ENCODE peak calls at places on chromosomes 12 and 14, in five cellular contexts. One of them, this sample, is unnamed. For H3K4me1, the result is how much of the 10 kb centered on the place peaks cover.

GRCh38 chr12:30754383-30754749 is 385 bp downstream of the CAPRIN2 start:
- DNase-seq in colonic mucosa: no peak
- DNase-seq in pancreas: no peak
- DNase-seq in SK-N-SH: no peak
- DNase-seq in upper lobe of right lung: no peak
- DNase-seq in this sample: no peak

GRCh38 chr14:53412819-53413664 is 259.9 kb upstream of the DDHD1 start:
- DNase-seq in colonic mucosa: no peak
- DNase-seq in pancreas: no peak
- DNase-seq in SK-N-SH: peak
- DNase-seq in upper lobe of right lung: no peak
- DNase-seq in this sample: no peak

GRCh38 chr14:72305555-72305954 is 373.3 kb downstream of the RGS6 start:
- DNase-seq in colonic mucosa: no peak
- DNase-seq in pancreas: no peak
- DNase-seq in SK-N-SH: no peak
- DNase-seq in upper lobe of right lung: no peak
- DNase-seq in this sample: no peak

GRCh38 chr14:101839236-101839635 is 77.7 kb downstream of the PPP2R5C start:
- DNase-seq in colonic mucosa: no peak
- DNase-seq in pancreas: no peak
- DNase-seq in SK-N-SH: no peak
- DNase-seq in upper lobe of right lung: no peak
- DNase-seq in this sample: no peak

GRCh38 chr14:65502676-65503124 is 90.2 kb downstream of the FUT8 start:
- DNase-seq in colonic mucosa: no peak
- DNase-seq in pancreas: no peak
- DNase-seq in SK-N-SH: no peak
- DNase-seq in upper lobe of right lung: no peak
- DNase-seq in this sample: no peak

GRCh38 chr14:65035049-65035448 is 48.4 kb downstream of the FNTB start:
- DNase-seq in colonic mucosa: no peak
- DNase-seq in pancreas: no peak
- DNase-seq in SK-N-SH: peak
- DNase-seq in upper lobe of right lung: peak
- DNase-seq in this sample: no peak

GRCh38 chr12:95721320-95721719 is 69.2 kb downstream of the NTN4 start:
- DNase-seq in colonic mucosa: no peak
- DNase-seq in pancreas: no peak
- DNase-seq in SK-N-SH: no peak
- DNase-seq in upper lobe of right lung: no peak
- DNase-seq in this sample: no peak

GRCh38 chr14:38199768-38200167 is 7.9 kb upstream of the SSTR1 start:
- DNase-seq in colonic mucosa: no peak
- DNase-seq in pancreas: no peak
- DNase-seq in SK-N-SH: no peak
- DNase-seq in upper lobe of right lung: no peak
- DNase-seq in this sample: peak

GRCh38 chr14:58662028-58662427 is 24.3 kb downstream of the DACT1 start:
- DNase-seq in colonic mucosa: no peak
- DNase-seq in pancreas: no peak
- DNase-seq in SK-N-SH: no peak
- DNase-seq in upper lobe of right lung: no peak
- DNase-seq in this sample: no peak

GRCh38 chr12:53053223-53054111 is 3.6 kb downstream of the TNS2 start:
- DNase-seq in colonic mucosa: peak
- DNase-seq in pancreas: peak
- DNase-seq in SK-N-SH: no peak
- DNase-seq in upper lobe of right lung: peak
- DNase-seq in this sample: peak

GRCh38 chr12:66779466-66779865 is 100.6 kb upstream of the GRIP1 start:
- DNase-seq in colonic mucosa: no peak
- DNase-seq in pancreas: no peak
- DNase-seq in SK-N-SH: no peak
- DNase-seq in upper lobe of right lung: no peak
- DNase-seq in this sample: no peak

GRCh38 chr12:65122661-65123060 is 1.6 kb upstream of the WIF1 start:
- DNase-seq in colonic mucosa: no peak
- DNase-seq in pancreas: no peak
- DNase-seq in SK-N-SH: no peak
- DNase-seq in upper lobe of right lung: no peak
- DNase-seq in this sample: peak

GRCh38 chr12:52691076-52691764 is 11.0 kb upstream of the KRT1 start:
- DNase-seq in colonic mucosa: no peak
- DNase-seq in pancreas: no peak
- DNase-seq in SK-N-SH: peak
- DNase-seq in upper lobe of right lung: no peak
- DNase-seq in this sample: no peak

GRCh38 chr12:18998343-18999270 is 130.9 kb upstream of the PLEKHA5 start:
- DNase-seq in colonic mucosa: no peak
- DNase-seq in pancreas: no peak
- DNase-seq in SK-N-SH: peak
- DNase-seq in upper lobe of right lung: no peak
- DNase-seq in this sample: no peak

GRCh38 chr14:36451346-36452065 is 68.5 kb downstream of the NKX2-1 start:
- DNase-seq in colonic mucosa: no peak
- DNase-seq in pancreas: no peak
- DNase-seq in SK-N-SH: no peak
- DNase-seq in upper lobe of right lung: peak
- DNase-seq in this sample: no peak

GRCh38 chr14:76958020-76958965 is 70.2 kb downstream of the IRF2BPL start:
- DNase-seq in colonic mucosa: no peak
- DNase-seq in pancreas: no peak
- DNase-seq in SK-N-SH: no peak
- DNase-seq in upper lobe of right lung: no peak
- DNase-seq in this sample: no peak

GRCh38 chr14:91985008-91985407 is 37.5 kb upstream of the FBLN5 start:
- DNase-seq in colonic mucosa: no peak
- DNase-seq in pancreas: no peak
- DNase-seq in SK-N-SH: no peak
- DNase-seq in upper lobe of right lung: no peak
- DNase-seq in this sample: no peak

GRCh38 chr14:67387195-67387594 is 24.8 kb downstream of the PLEK2 start:
- DNase-seq in colonic mucosa: no peak
- DNase-seq in pancreas: no peak
- DNase-seq in SK-N-SH: no peak
- DNase-seq in upper lobe of right lung: no peak
- DNase-seq in this sample: no peak

GRCh38 chr12:14982986-14983385 is 10.1 kb downstream of the PDE6H start:
- DNase-seq in colonic mucosa: no peak
- DNase-seq in pancreas: no peak
- DNase-seq in SK-N-SH: no peak
- DNase-seq in upper lobe of right lung: no peak
- DNase-seq in this sample: no peak

GRCh38 chr14:69711065-69711464 is 55.9 kb upstream of the SRSF5 start:
- DNase-seq in colonic mucosa: peak
- DNase-seq in pancreas: peak
- DNase-seq in SK-N-SH: no peak
- DNase-seq in upper lobe of right lung: peak
- DNase-seq in this sample: peak

GRCh38 chr14:100103261-100104005 is 38.2 kb downstream of the EVL start:
- DNase-seq in colonic mucosa: no peak
- DNase-seq in pancreas: no peak
- DNase-seq in SK-N-SH: no peak
- DNase-seq in upper lobe of right lung: peak
- DNase-seq in this sample: no peak

GRCh38 chr14:105165134-105165704 is 3.4 kb downstream of the JAG2 start:
- DNase-seq in colonic mucosa: peak
- DNase-seq in pancreas: no peak
- DNase-seq in SK-N-SH: no peak
- DNase-seq in upper lobe of right lung: no peak
- DNase-seq in this sample: peak

GRCh38 chr12:114671664-114672476 is 12.1 kb downstream of the TBX3 start:
- DNase-seq in colonic mucosa: no peak
- DNase-seq in pancreas: no peak
- DNase-seq in SK-N-SH: peak
- DNase-seq in upper lobe of right lung: no peak
- DNase-seq in this sample: no peak

GRCh38 chr14:24818054-24818822 is 184.2 kb upstream of the GZMB start:
- DNase-seq in colonic mucosa: peak
- DNase-seq in pancreas: peak
- DNase-seq in SK-N-SH: no peak
- DNase-seq in upper lobe of right lung: no peak
- DNase-seq in this sample: peak

GRCh38 chr14:89011727-89012271 is 187.3 kb downstream of the TTC8 start:
- DNase-seq in colonic mucosa: peak
- DNase-seq in pancreas: no peak
- DNase-seq in SK-N-SH: no peak
- DNase-seq in upper lobe of right lung: no peak
- DNase-seq in this sample: peak

GRCh38 chr12:88063375-88063774 is 34.2 kb upstream of the C12orf50 start:
- DNase-seq in colonic mucosa: no peak
- DNase-seq in pancreas: no peak
- DNase-seq in SK-N-SH: no peak
- DNase-seq in upper lobe of right lung: no peak
- DNase-seq in this sample: no peak

GRCh38 chr12:127306604-127307215 is 960.3 kb upstream of the TMEM132C start:
- DNase-seq in colonic mucosa: no peak
- DNase-seq in pancreas: no peak
- DNase-seq in SK-N-SH: no peak
- DNase-seq in upper lobe of right lung: no peak
- DNase-seq in this sample: no peak

GRCh38 chr14:106268013-106268727 is 741.8 kb downstream of the TMEM121 start:
- DNase-seq in colonic mucosa: peak
- DNase-seq in pancreas: no peak
- DNase-seq in SK-N-SH: peak
- DNase-seq in upper lobe of right lung: no peak
- DNase-seq in this sample: peak

GRCh38 chr14:91829511-91829910 is 37.8 kb downstream of the TC2N start:
- DNase-seq in colonic mucosa: no peak
- DNase-seq in pancreas: no peak
- DNase-seq in SK-N-SH: no peak
- DNase-seq in upper lobe of right lung: no peak
- DNase-seq in this sample: no peak

GRCh38 chr12:104294845-104295674 is 8.5 kb upstream of the EID3 start:
- DNase-seq in colonic mucosa: no peak
- DNase-seq in pancreas: no peak
- DNase-seq in SK-N-SH: no peak
- DNase-seq in upper lobe of right lung: no peak
- DNase-seq in this sample: no peak
- H3K4me1 ChIP-seq in colonic mucosa: under half
- H3K4me1 ChIP-seq in pancreas: under half
- H3K4me1 ChIP-seq in SK-N-SH: under half
- H3K4me1 ChIP-seq in upper lobe of right lung: half or more
- H3K4me1 ChIP-seq in this sample: under half

GRCh38 chr12:124386059-124386458 is 91.2 kb downstream of the RFLNA start:
- DNase-seq in colonic mucosa: no peak
- DNase-seq in pancreas: no peak
- DNase-seq in SK-N-SH: no peak
- DNase-seq in upper lobe of right lung: no peak
- DNase-seq in this sample: no peak
- H3K4me1 ChIP-seq in colonic mucosa: under half
- H3K4me1 ChIP-seq in pancreas: under half
- H3K4me1 ChIP-seq in SK-N-SH: half or more
- H3K4me1 ChIP-seq in upper lobe of right lung: half or more
- H3K4me1 ChIP-seq in this sample: under half

DNA sequence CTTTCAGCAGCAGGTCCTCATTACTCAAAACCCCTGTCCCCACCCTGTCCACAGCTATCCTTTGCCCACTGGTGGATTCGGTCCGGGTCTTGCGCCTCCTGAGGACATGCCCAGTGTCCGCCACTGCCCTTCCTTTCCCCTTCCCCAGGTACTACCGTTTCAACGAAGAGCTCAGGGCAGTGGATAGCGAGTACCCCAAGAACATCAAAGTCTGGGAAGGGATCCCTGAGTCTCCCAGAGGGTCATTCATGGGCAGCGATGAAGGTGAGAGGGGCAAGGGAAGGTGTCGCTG is 8.7 kb downstream of the MMP14 start:
- DNase-seq in colonic mucosa: no peak
- DNase-seq in pancreas: no peak
- DNase-seq in SK-N-SH: no peak
- DNase-seq in upper lobe of right lung: no peak
- DNase-seq in this sample: no peak
- H3K4me1 ChIP-seq in colonic mucosa: under half
- H3K4me1 ChIP-seq in pancreas: under half
- H3K4me1 ChIP-seq in SK-N-SH: under half
- H3K4me1 ChIP-seq in upper lobe of right lung: under half
- H3K4me1 ChIP-seq in this sample: under half

DNA sequence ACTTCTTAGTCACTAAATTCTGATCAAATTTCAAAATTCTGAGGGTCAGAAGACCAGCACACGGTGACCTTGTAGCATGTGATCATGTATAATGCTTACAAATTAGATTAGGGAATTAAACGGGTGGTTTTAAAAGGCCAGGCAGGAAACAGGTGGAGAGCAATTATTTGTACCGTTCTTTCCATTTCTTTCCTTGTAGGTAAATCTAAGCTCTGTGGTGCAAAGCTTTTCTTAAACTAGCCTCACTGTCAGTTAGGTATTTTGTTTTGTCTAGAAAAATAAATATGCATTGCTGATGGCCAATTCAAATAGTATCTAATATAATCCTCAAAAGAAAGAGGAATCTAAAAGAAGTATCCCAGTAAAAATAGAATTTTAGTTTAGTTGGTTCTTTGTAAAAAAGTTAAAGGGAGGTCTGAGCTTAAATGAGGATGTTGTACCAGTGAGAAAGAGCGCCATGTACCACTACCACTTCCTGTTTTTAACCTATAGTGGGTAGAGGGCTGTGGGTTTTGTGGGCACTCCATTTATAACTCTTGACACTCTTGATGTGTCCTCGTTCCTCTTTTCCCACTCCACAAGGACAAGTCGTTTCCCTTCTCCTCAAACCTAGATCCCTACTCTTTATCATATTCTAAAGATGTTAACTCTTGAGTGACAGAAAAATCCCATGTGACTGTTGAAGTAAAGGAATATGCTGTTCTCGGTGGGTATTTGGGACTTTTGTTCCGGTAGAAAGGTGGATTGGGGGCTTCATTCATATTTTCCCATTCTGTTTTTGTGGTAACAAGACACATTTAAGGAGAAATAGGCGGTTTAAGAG is 50.9 kb downstream of the SLC38A1 start:
- DNase-seq in colonic mucosa: peak
- DNase-seq in pancreas: no peak
- DNase-seq in SK-N-SH: no peak
- DNase-seq in upper lobe of right lung: no peak
- DNase-seq in this sample: peak
- H3K4me1 ChIP-seq in colonic mucosa: under half
- H3K4me1 ChIP-seq in pancreas: under half
- H3K4me1 ChIP-seq in SK-N-SH: under half
- H3K4me1 ChIP-seq in upper lobe of right lung: under half
- H3K4me1 ChIP-seq in this sample: under half

GRCh38 chr14:61385002-61385685 is 63.8 kb downstream of the PRKCH start:
- DNase-seq in colonic mucosa: no peak
- DNase-seq in pancreas: no peak
- DNase-seq in SK-N-SH: no peak
- DNase-seq in upper lobe of right lung: no peak
- DNase-seq in this sample: peak
- H3K4me1 ChIP-seq in colonic mucosa: under half
- H3K4me1 ChIP-seq in pancreas: under half
- H3K4me1 ChIP-seq in SK-N-SH: under half
- H3K4me1 ChIP-seq in upper lobe of right lung: half or more
- H3K4me1 ChIP-seq in this sample: under half

This sample was measured in small intestine.